ENCODE peak calls at places on chromosomes 6 and 20, in five cellular contexts. One of them, this sample, is unnamed.

GRCh38 chr6:18323935-18324707 is 59.8 kb upstream of the DEK start:
- DNase-seq in lower lobe of right lung: no peak
- DNase-seq in ELR: peak; percentile 80
- DNase-seq in RPMI7951: peak; percentile 42
- DNase-seq in A549: peak; percentile 36
- DNase-seq in this sample: peak; percentile 33

GRCh38 chr6:72522735-72523141 is 99.1 kb upstream of the KCNQ5 start:
- DNase-seq in A549: peak; percentile 14
- DNase-seq in RPMI7951: no peak
- DNase-seq in lower lobe of right lung: no peak
- DNase-seq in ELR: peak; percentile 17
- DNase-seq in this sample: peak; percentile 55

GRCh38 chr6:15148356-15149058 is 97.4 kb upstream of the JARID2 start:
- DNase-seq in ELR: peak; percentile 43
- DNase-seq in A549: peak; percentile 9
- DNase-seq in lower lobe of right lung: no peak
- DNase-seq in RPMI7951: peak; percentile 92
- DNase-seq in this sample: no peak

GRCh38 chr6:706161-706560 is 13.2 kb upstream of the EXOC2 start:
- DNase-seq in RPMI7951: peak; percentile 50
- DNase-seq in A549: no peak
- DNase-seq in lower lobe of right lung: no peak
- DNase-seq in ELR: peak; percentile 44
- DNase-seq in this sample: no peak

GRCh38 chr6:156595481-156595880 is 181.7 kb upstream of the ARID1B start:
- DNase-seq in A549: no peak
- DNase-seq in lower lobe of right lung: no peak
- DNase-seq in ELR: peak; percentile 18
- DNase-seq in RPMI7951: peak; percentile 55
- DNase-seq in this sample: no peak

GRCh38 chr6:44219053-44219814 is 2.5 kb downstream of the MYMX start:
- DNase-seq in RPMI7951: peak; percentile 69
- DNase-seq in A549: peak; percentile 57
- DNase-seq in lower lobe of right lung: peak; percentile 89
- DNase-seq in ELR: peak; percentile 77
- DNase-seq in this sample: peak; percentile 89

GRCh38 chr20:13205848-13206434 is 15.1 kb upstream of the ISM1 start:
- DNase-seq in A549: no peak
- DNase-seq in RPMI7951: peak; percentile 51
- DNase-seq in ELR: no peak
- DNase-seq in lower lobe of right lung: no peak
- DNase-seq in this sample: no peak

GRCh38 chr20:44030394-44030793 is 115.7 kb downstream of the TOX2 start:
- DNase-seq in ELR: no peak
- DNase-seq in RPMI7951: no peak
- DNase-seq in lower lobe of right lung: no peak
- DNase-seq in A549: no peak
- DNase-seq in this sample: no peak

GRCh38 chr6:31834704-31835375 is 7.3 kb downstream of the HSPA1B start:
- DNase-seq in RPMI7951: no peak
- DNase-seq in ELR: peak; percentile 79
- DNase-seq in lower lobe of right lung: peak; percentile 83
- DNase-seq in A549: peak; percentile 79
- DNase-seq in this sample: peak; percentile 80

GRCh38 chr6:77015350-77015749 is 447.9 kb downstream of the HTR1B start:
- DNase-seq in RPMI7951: peak; percentile 83
- DNase-seq in lower lobe of right lung: no peak
- DNase-seq in ELR: peak; percentile 69
- DNase-seq in A549: no peak
- DNase-seq in this sample: no peak

GRCh38 chr6:42390228-42390934 is 61.3 kb downstream of the TRERF1 start:
- DNase-seq in ELR: no peak
- DNase-seq in RPMI7951: no peak
- DNase-seq in lower lobe of right lung: no peak
- DNase-seq in A549: no peak
- DNase-seq in this sample: no peak

GRCh38 chr6:149032599-149033405 is 284.7 kb upstream of the TAB2 start:
- DNase-seq in RPMI7951: peak; percentile 97
- DNase-seq in A549: peak; percentile 83
- DNase-seq in ELR: peak; percentile 96
- DNase-seq in lower lobe of right lung: no peak
- DNase-seq in this sample: no peak

GRCh38 chr6:90107721-90108364 is 188.8 kb downstream of the BACH2 start:
- DNase-seq in lower lobe of right lung: no peak
- DNase-seq in RPMI7951: no peak
- DNase-seq in A549: no peak
- DNase-seq in ELR: no peak
- DNase-seq in this sample: no peak

GRCh38 chr6:75098709-75099108 is 107.1 kb downstream of the COL12A1 start:
- DNase-seq in RPMI7951: peak; percentile 94
- DNase-seq in A549: peak; percentile 44
- DNase-seq in ELR: peak; percentile 96
- DNase-seq in lower lobe of right lung: no peak
- DNase-seq in this sample: no peak

GRCh38 chr6:2942916-2943563 is 28.3 kb downstream of the SERPINB6 start:
- DNase-seq in ELR: no peak
- DNase-seq in RPMI7951: no peak
- DNase-seq in A549: no peak
- DNase-seq in lower lobe of right lung: no peak
- DNase-seq in this sample: peak; percentile 67

GRCh38 chr20:2814076-2814475 is 711 bp upstream of the C20orf141 start:
- DNase-seq in ELR: peak; percentile 63
- DNase-seq in lower lobe of right lung: no peak
- DNase-seq in A549: no peak
- DNase-seq in RPMI7951: peak; percentile 47
- DNase-seq in this sample: no peak

GRCh38 chr6:55040102-55040848 is 134.0 kb upstream of the HCRTR2 start:
- DNase-seq in ELR: peak; percentile 91
- DNase-seq in RPMI7951: peak; percentile 90
- DNase-seq in A549: no peak
- DNase-seq in lower lobe of right lung: no peak
- DNase-seq in this sample: no peak

GRCh38 chr20:51469578-51470520 is 72.7 kb downstream of the NFATC2 start:
- DNase-seq in ELR: no peak
- DNase-seq in RPMI7951: no peak
- DNase-seq in A549: no peak
- DNase-seq in lower lobe of right lung: no peak
- DNase-seq in this sample: no peak

GRCh38 chr20:44495257-44495656 is 19.6 kb downstream of the TTPAL start:
- DNase-seq in RPMI7951: peak; percentile 51
- DNase-seq in lower lobe of right lung: no peak
- DNase-seq in A549: peak; percentile 78
- DNase-seq in ELR: peak; percentile 90
- DNase-seq in this sample: peak; percentile 40

GRCh38 chr6:129938242-129939020 is 77.3 kb upstream of the TMEM244 start:
- DNase-seq in RPMI7951: no peak
- DNase-seq in A549: no peak
- DNase-seq in ELR: no peak
- DNase-seq in lower lobe of right lung: no peak
- DNase-seq in this sample: no peak

GRCh38 chr6:50128420-50129005 is 78.8 kb upstream of the DEFB112 start:
- DNase-seq in RPMI7951: peak; percentile 4
- DNase-seq in ELR: peak; percentile 39
- DNase-seq in lower lobe of right lung: no peak
- DNase-seq in A549: peak; percentile 1
- DNase-seq in this sample: no peak

GRCh38 chr6:127342296-127342945 is 988 bp downstream of the ECHDC1 start:
- DNase-seq in A549: peak; percentile 3
- DNase-seq in ELR: peak; percentile 51
- DNase-seq in lower lobe of right lung: no peak
- DNase-seq in RPMI7951: peak; percentile 40
- DNase-seq in this sample: peak; percentile 55

GRCh38 chr6:49676671-49677281 is 36.6 kb downstream of the CRISP2 start:
- DNase-seq in RPMI7951: no peak
- DNase-seq in ELR: peak; percentile 68
- DNase-seq in A549: peak; percentile 2
- DNase-seq in lower lobe of right lung: no peak
- DNase-seq in this sample: no peak

GRCh38 chr6:127496471-127496870 is 22.7 kb downstream of the MTCL3 start:
- DNase-seq in RPMI7951: no peak
- DNase-seq in A549: no peak
- DNase-seq in ELR: peak; percentile 55
- DNase-seq in lower lobe of right lung: no peak
- DNase-seq in this sample: no peak

GRCh38 chr6:144284474-144284752 is 722 bp upstream of the UTRN start:
- DNase-seq in ELR: no peak
- DNase-seq in lower lobe of right lung: no peak
- DNase-seq in A549: no peak
- DNase-seq in RPMI7951: no peak
- DNase-seq in this sample: no peak

GRCh38 chr6:36929607-36930006 is 24.9 kb upstream of the PI16 start:
- DNase-seq in RPMI7951: no peak
- DNase-seq in A549: no peak
- DNase-seq in ELR: peak; percentile 39
- DNase-seq in lower lobe of right lung: no peak
- DNase-seq in this sample: no peak

GRCh38 chr6:80610821-80611220 is 504.4 kb downstream of the BCKDHB start:
- DNase-seq in ELR: peak; percentile 81
- DNase-seq in lower lobe of right lung: no peak
- DNase-seq in RPMI7951: peak; percentile 23
- DNase-seq in A549: peak; percentile 42
- DNase-seq in this sample: no peak

This sample was measured in Caco-2.